ENCODE peak calls at places on chromosomes 7 and 10, in six cellular contexts. Q, R, L, Z, X and O are unnamed samples. For H3K4me1, the result is how much of the 10 kb centered on the place peaks cover.

GRCh38 chr7:157620616-157621015 is 283.8 kb downstream of the DNAJB6 start:
- DNase-seq in Q (no peak), Z (no peak), X (no peak), L (peak), R (no peak), O (no peak)

GRCh38 chr7:43537765-43538403 is 45.0 kb upstream of the STK17A start:
- DNase-seq in R (no peak), Z (no peak), L (no peak), X (no peak), Q (no peak), O (peak)

GRCh38 chr7:18036783-18037182 is 9.1 kb upstream of the PRPS1L1 start:
- DNase-seq in R (no peak), Z (no peak), L (no peak), Q (no peak), X (no peak), O (no peak)

GRCh38 chr7:7861211-7861633 is 107.4 kb upstream of the GLCCI1 start:
- DNase-seq in Z (no peak), Q (no peak), L (no peak), R (peak), X (no peak), O (no peak)

GRCh38 chr7:121369462-121369861 is 26.6 kb downstream of the FAM3C start:
- DNase-seq in R (peak), Z (no peak), L (no peak), X (no peak), Q (no peak), O (peak)

GRCh38 chr10:6151087-6151977 is 51.4 kb upstream of the PFKFB3 start:
- DNase-seq in Z (peak), L (no peak), Q (peak), X (peak), R (peak), O (peak)

GRCh38 chr10:25142465-25142864 is 32.3 kb upstream of the GPR158 start:
- DNase-seq in L (no peak), Z (no peak), Q (no peak), X (no peak), R (no peak), O (no peak)

GRCh38 chr7:140314571-140315480 is 83.5 kb downstream of the SLC37A3 start:
- DNase-seq in L (peak), Q (no peak), Z (no peak), R (no peak), X (no peak), O (no peak)

GRCh38 chr10:21171197-21171935 is 274.3 kb upstream of the NEBL start:
- DNase-seq in R (no peak), X (no peak), Q (no peak), Z (peak), L (no peak), O (no peak)

GRCh38 chr7:152176797-152177196 is 151.3 kb downstream of the GALNT11 start:
- DNase-seq in Q (no peak), L (no peak), X (no peak), Z (no peak), R (no peak), O (no peak)

GRCh38 chr7:587769-588168 is 68.1 kb upstream of the PDGFA start:
- DNase-seq in R (no peak), Q (peak), X (no peak), Z (no peak), L (peak), O (peak)

GRCh38 chr7:98130959-98131358 is 24.3 kb downstream of the LMTK2 start:
- DNase-seq in X (no peak), R (no peak), Q (no peak), Z (no peak), L (no peak), O (peak)

GRCh38 chr7:24722386-24723177 is 34.7 kb downstream of the GSDME start:
- DNase-seq in X (no peak), R (peak), L (no peak), Z (peak), Q (no peak), O (peak)

GRCh38 chr10:35613597-35614226 is 8.6 kb downstream of the GJD4 start:
- DNase-seq in L (no peak), X (no peak), R (peak), Q (no peak), Z (peak), O (peak)

GRCh38 chr10:120735773-120736371 is 115.3 kb upstream of the WDR11 start:
- DNase-seq in X (no peak), R (peak), Z (no peak), Q (no peak), L (no peak), O (peak)

GRCh38 chr7:157767466-157767865 is 430.7 kb downstream of the DNAJB6 start:
- DNase-seq in Q (no peak), R (no peak), L (peak), X (no peak), Z (no peak), O (no peak)

GRCh38 chr7:146053492-146053891 is 63.1 kb upstream of the CNTNAP2 start:
- DNase-seq in L (no peak), Q (no peak), Z (no peak), X (no peak), R (no peak), O (no peak)

GRCh38 chr7:1053002-1053411 is 8.7 kb downstream of the GPR146 start:
- DNase-seq in X (no peak), L (no peak), R (no peak), Z (peak), Q (peak), O (no peak)

DNA sequence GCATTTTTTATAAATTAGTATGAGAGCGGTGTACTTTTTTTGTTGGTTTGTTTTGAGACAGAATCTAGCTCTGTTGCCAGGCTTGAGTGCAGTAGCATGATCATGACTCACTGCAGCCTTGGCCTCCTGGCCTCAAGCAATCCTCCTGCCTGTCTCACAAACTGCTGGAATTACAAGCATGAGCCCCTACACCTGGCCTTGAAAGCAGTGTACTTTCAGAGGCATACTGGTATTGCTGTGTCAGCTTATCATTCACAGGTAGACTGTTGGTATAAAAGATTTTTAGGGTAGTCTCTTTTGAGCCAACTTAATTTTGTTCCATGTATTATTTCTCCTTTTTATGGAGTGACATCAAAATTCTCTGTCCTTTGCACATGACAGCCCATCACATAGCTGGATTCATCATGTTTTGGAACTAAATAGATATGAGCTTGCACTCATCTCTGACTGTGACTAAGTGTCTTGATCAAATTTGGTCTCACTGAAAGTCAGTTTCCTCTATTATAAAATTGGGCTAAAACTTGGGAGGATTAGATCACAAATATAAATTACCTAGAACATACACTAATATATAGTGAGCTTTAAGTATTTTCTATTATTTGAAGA is 12.4 kb downstream of the GNAT3 start:
- DNase-seq in Q (peak), L (no peak), X (no peak), R (peak), Z (no peak), O (peak)
- H3K27ac ChIP-seq in Q (peak), L (no peak), X (no peak), R (peak), Z (no peak), O (peak)

DNA sequence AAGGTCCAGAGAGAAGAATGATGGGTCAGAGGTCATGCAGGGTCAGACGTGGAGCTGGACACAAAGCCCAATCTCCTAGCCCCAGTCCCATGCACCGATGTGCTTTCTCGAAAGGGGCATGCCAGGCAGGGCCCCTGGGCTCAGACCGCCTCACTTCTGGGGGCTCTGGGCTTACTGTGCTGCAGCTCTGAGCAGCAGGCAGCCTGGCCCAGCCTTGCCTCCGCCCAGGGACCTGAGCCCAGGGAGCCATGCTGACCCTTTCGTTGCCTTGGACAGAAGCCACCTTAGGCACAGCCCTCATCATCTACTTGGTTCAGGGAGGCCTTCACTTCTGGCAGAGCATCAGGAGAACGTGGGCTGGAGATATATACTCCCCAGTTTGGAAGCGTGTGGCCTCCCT is 161.2 kb downstream of the GRK5 start:
- DNase-seq in L (peak), R (no peak), Q (no peak), X (no peak), Z (no peak), O (no peak)
- H3K4me1 ChIP-seq in L (under half), R (under half), Q (under half), X (under half), Z (under half), O (under half)

DNA sequence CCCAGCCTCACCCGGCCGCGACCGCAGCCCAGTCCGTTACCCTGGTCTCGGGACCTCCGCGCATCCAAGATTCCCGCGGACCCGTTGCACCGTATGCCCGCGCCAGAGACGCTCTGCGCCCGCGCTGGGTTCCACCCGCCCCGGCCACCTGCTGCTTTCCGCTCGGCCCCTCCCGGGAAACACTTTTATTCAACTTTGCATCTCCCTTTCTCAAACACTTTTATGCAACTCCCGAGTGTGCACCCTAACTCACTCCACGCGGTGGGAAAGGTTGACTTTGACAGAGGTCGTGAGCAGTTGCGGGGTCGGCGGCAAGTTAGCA is at the start of gene ODAD2:
- DNase-seq in R (no peak), X (no peak), Z (no peak), L (no peak), Q (no peak), O (no peak)
- H3K4me3 ChIP-seq in R (peak), X (peak), Z (peak), L (peak), Q (peak), O (peak)

GRCh38 chr7:2633538-2634264 is 1.9 kb downstream of the TTYH3 start:
- DNase-seq in L (peak), R (peak), Z (no peak), X (no peak), Q (no peak), O (peak)
- H3K27ac ChIP-seq in L (peak), R (peak), Z (peak), X (peak), Q (peak), O (peak)

DNA sequence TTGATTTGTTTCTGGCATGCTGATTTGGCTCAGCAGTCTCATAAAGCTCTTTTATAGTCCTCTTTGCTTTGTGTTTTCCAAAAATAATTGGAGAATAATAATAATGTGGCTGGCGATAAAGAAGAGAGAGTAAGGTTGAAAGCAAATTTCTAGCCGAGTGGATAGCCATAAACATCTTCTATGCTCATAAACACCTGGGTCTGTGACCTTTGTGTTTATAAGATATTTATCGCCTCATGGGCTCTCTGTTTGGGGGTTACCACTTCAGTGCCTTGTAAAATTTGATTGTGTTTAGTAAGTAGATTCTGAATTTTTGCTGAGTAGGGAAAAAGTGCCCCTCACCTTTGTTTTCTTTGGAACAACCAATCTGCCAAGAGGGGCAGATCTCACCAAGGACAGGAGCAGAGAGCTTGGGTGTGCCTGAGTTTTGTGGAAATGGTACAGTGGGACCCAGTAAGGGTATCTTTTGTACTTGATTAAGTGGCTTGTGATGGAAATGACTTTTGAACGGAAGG is 220.4 kb downstream of the AUTS2 start:
- DNase-seq in Z (no peak), X (no peak), Q (no peak), R (no peak), L (no peak), O (no peak)
- H3K4me1 ChIP-seq in Z (under half), X (under half), Q (under half), R (under half), L (under half), O (under half)

GRCh38 chr7:116851175-116851574 is 11.2 kb upstream of the CAPZA2 start:
- DNase-seq in R (no peak), L (no peak), X (no peak), Z (no peak), Q (no peak), O (no peak)
- H3K4me3 ChIP-seq in R (no peak), L (no peak), X (no peak), Z (no peak), Q (no peak), O (no peak)

GRCh38 chr7:65037740-65038678 is 31.5 kb upstream of the ERV3-1 start:
- DNase-seq in Q (peak), R (peak), X (peak), L (peak), Z (peak), O (peak)
- H3K27ac ChIP-seq in Q (peak), R (peak), X (peak), L (peak), Z (peak), O (peak)